ENCODE peak calls at places on chromosome 12, in five cellular contexts. B is PC-3; N is upper lobe of left lung; A is stimulated activated naive CD8-positive, alpha-beta T cell treated with anti-CD3 and anti-CD28 coated beads, Interleukin-15, Interleukin-2, amounts not matched to agents 100 U/mL and 50 U/mL, for 24 hours; S is left ventricle myocardium superior. U is an unnamed sample.

GRCh38 chr12:74984631-74985030 is 225.0 kb downstream of the KCNC2 start:
- ATAC-seq in B (no peak), N (peak), A (no peak), S (no peak), U (no peak)

GRCh38 chr12:58781609-58782008 is 138.7 kb downstream of the LRIG3 start:
- ATAC-seq in B (no peak), N (no peak), A (no peak), S (peak), U (no peak)

GRCh38 chr12:52964556-52965336 is 15.8 kb downstream of the KRT18 start:
- ATAC-seq in B (no peak), N (peak), A (no peak), S (no peak), U (no peak)

GRCh38 chr12:3611853-3612703 is 121.1 kb downstream of the PRMT8 start:
- ATAC-seq in B (no peak), N (no peak), A (no peak), S (peak), U (no peak)

GRCh38 chr12:23670684-23671083 is 278.8 kb downstream of the SOX5 start:
- ATAC-seq in B (no peak), N (no peak), A (no peak), S (no peak), U (no peak)

GRCh38 chr12:132237772-132238486 is 91.5 kb downstream of the GALNT9 start:
- ATAC-seq in B (no peak), N (peak), A (no peak), S (no peak), U (peak)

GRCh38 chr12:129961111-129961510 is 57.3 kb upstream of the TMEM132D start:
- ATAC-seq in B (no peak), N (no peak), A (no peak), S (no peak), U (no peak)

GRCh38 chr12:51818567-51819300 is 29.8 kb downstream of the FIGNL2 start:
- ATAC-seq in B (no peak), N (no peak), A (no peak), S (no peak), U (peak)

GRCh38 chr12:48165089-48166031 is 8.0 kb upstream of the ASB8 start:
- ATAC-seq in B (peak), N (no peak), A (no peak), S (peak), U (peak)

GRCh38 chr12:27592548-27592947 is 68.5 kb downstream of the PPFIBP1 start:
- ATAC-seq in B (peak), N (peak), A (no peak), S (peak), U (peak)

GRCh38 chr12:26847431-26847830 is 14.4 kb upstream of the ITPR2 start:
- ATAC-seq in B (no peak), N (no peak), A (no peak), S (no peak), U (no peak)

GRCh38 chr12:120999191-121000120 is 16.8 kb downstream of the C12orf43 start:
- ATAC-seq in B (no peak), N (no peak), A (no peak), S (peak), U (peak)

GRCh38 chr12:95318071-95318545 is 100.5 kb downstream of the VEZT start:
- ATAC-seq in B (peak), N (peak), A (no peak), S (no peak), U (peak)

GRCh38 chr12:20077618-20078017 is 290.7 kb upstream of the PDE3A start:
- ATAC-seq in B (no peak), N (no peak), A (no peak), S (peak), U (peak)

GRCh38 chr12:55930771-55931316 is at the start of gene DGKA:
- ATAC-seq in B (peak), N (no peak), A (peak), S (peak), U (peak)

GRCh38 chr12:94390130-94390485 is 69.6 kb downstream of the CEP83 start:
- ATAC-seq in B (no peak), N (no peak), A (no peak), S (no peak), U (no peak)

GRCh38 chr12:52434096-52434733 is at the start of gene KRT75:
- ATAC-seq in B (peak), N (no peak), A (no peak), S (no peak), U (no peak)

GRCh38 chr12:116783503-116784237 is 45.6 kb downstream of the RNFT2 start:
- ATAC-seq in B (no peak), N (peak), A (no peak), S (no peak), U (no peak)

GRCh38 chr12:53052419-53053222 is 2.8 kb downstream of the TNS2 start:
- ATAC-seq in B (peak), N (peak), A (no peak), S (peak), U (peak)

GRCh38 chr12:93005928-93006654 is 77.0 kb upstream of the EEA1 start:
- ATAC-seq in B (no peak), N (no peak), A (no peak), S (no peak), U (no peak)

GRCh38 chr12:15527201-15527782 is 205.0 kb downstream of the PTPRO start:
- ATAC-seq in B (peak), N (no peak), A (no peak), S (no peak), U (peak)

GRCh38 chr12:112833939-112834338 is 42.4 kb downstream of the RPH3A start:
- ATAC-seq in B (peak), N (no peak), A (no peak), S (no peak), U (no peak)

GRCh38 chr12:68612245-68612644 is 1.5 kb downstream of the RAP1B start:
- ATAC-seq in B (no peak), N (no peak), A (peak), S (no peak), U (no peak)

GRCh38 chr12:32265920-32266319 is 133.4 kb upstream of the FGD4 start:
- ATAC-seq in B (no peak), N (no peak), A (no peak), S (no peak), U (no peak)

GRCh38 chr12:120229583-120230325 is 28.8 kb upstream of the RPLP0 start:
- ATAC-seq in B (peak), N (peak), A (no peak), S (no peak), U (peak)

U was measured in SK-N-SH treated with all-trans-retinoic acid at 6 μM for 48 hours.